ENCODE peak calls at places on chromosome 14, in six cellular contexts. R is fibroblast of pulmonary artery, I is A172, W is left lung, D is RPMI7951, K is M059J. Z is an unnamed sample.

GRCh38 chr14:71752111-71752738 is 180.0 kb upstream of the RGS6 start:
- DNase-seq in D (no peak), R (no peak), I (no peak), W (no peak), K (no peak), Z (no peak)

GRCh38 chr14:78455896-78456435 is 285.8 kb downstream of the NRXN3 start:
- DNase-seq in R (no peak), I (no peak), W (no peak), D (no peak), K (no peak), Z (no peak)

GRCh38 chr14:79701371-79701770 is 509.9 kb downstream of the DIO2 start:
- DNase-seq in W (no peak), R (no peak), K (no peak), D (no peak), I (no peak), Z (no peak)

GRCh38 chr14:103140316-103141109 is 17.3 kb downstream of the TNFAIP2 start:
- DNase-seq in W (no peak), R (no peak), I (no peak), D (peak; percentile 21), K (peak; percentile 32), Z (no peak)

GRCh38 chr14:41830679-41831078 is 224.0 kb downstream of the LRFN5 start:
- DNase-seq in K (peak; percentile 20), W (no peak), I (no peak), R (peak; percentile 69), D (no peak), Z (no peak)

GRCh38 chr14:29705801-29706200 is 221.8 kb downstream of the PRKD1 start:
- DNase-seq in D (no peak), I (no peak), R (no peak), W (no peak), K (no peak), Z (no peak)

GRCh38 chr14:82067221-82067620 is 533.6 kb upstream of the SEL1L start:
- DNase-seq in W (no peak), D (no peak), K (no peak), I (no peak), R (no peak), Z (no peak)

GRCh38 chr14:63493246-63493645 is 49.9 kb downstream of the PPP2R5E start:
- DNase-seq in R (peak; percentile 28), D (peak; percentile 14), I (no peak), W (no peak), K (peak; percentile 32), Z (no peak)

GRCh38 chr14:60713513-60713912 is 10.6 kb downstream of the SIX4 start:
- DNase-seq in D (no peak), R (no peak), W (no peak), K (no peak), I (no peak), Z (no peak)

GRCh38 chr14:53153702-53154112 is 584 bp upstream of the DDHD1 start:
- DNase-seq in D (no peak), I (no peak), W (no peak), K (peak; percentile 1), R (no peak), Z (no peak)

GRCh38 chr14:85619866-85620265 is 89.9 kb downstream of the FLRT2 start:
- DNase-seq in R (no peak), I (no peak), W (no peak), K (no peak), D (no peak), Z (no peak)

GRCh38 chr14:101862177-101862576 is 100.7 kb downstream of the PPP2R5C start:
- DNase-seq in I (peak; percentile 38), W (no peak), D (peak; percentile 26), K (peak; percentile 70), R (peak; percentile 36), Z (no peak)

GRCh38 chr14:32472512-32473472 is 143.7 kb downstream of the AKAP6 start:
- DNase-seq in W (no peak), I (peak; percentile 52), D (peak; percentile 42), K (peak; percentile 59), R (peak; percentile 69), Z (no peak)

GRCh38 chr14:94907626-94908261 is 137.8 kb upstream of the GSC start:
- DNase-seq in R (peak; percentile 2), W (no peak), K (peak; percentile 20), D (peak; percentile 25), I (no peak), Z (no peak)

GRCh38 chr14:76908834-76909233 is 82.6 kb downstream of the LRRC74A start:
- DNase-seq in R (no peak), W (no peak), D (no peak), K (no peak), I (no peak), Z (peak; percentile 90)

GRCh38 chr14:49593016-49593415 is 5.7 kb upstream of the LRR1 start:
- DNase-seq in D (peak; percentile 18), K (no peak), R (peak; percentile 50), W (no peak), I (no peak), Z (no peak)

GRCh38 chr14:84937449-84937848 is 592.5 kb upstream of the FLRT2 start:
- DNase-seq in I (no peak), W (no peak), R (no peak), K (no peak), D (no peak), Z (no peak)

GRCh38 chr14:90061849-90062794 is at the start of gene KCNK13:
- DNase-seq in I (no peak), D (no peak), R (no peak), W (peak; percentile 82), K (no peak), Z (no peak)

GRCh38 chr14:38042356-38042755 is 165.3 kb upstream of the SSTR1 start:
- DNase-seq in R (peak; percentile 46), W (no peak), K (peak; percentile 75), D (peak; percentile 65), I (peak; percentile 76), Z (no peak)

GRCh38 chr14:102264355-102264754 is 40.6 kb downstream of the MOK start:
- DNase-seq in D (no peak), W (no peak), I (no peak), K (no peak), R (peak; percentile 68), Z (no peak)

GRCh38 chr14:97411938-97412612 is 614.9 kb downstream of the VRK1 start:
- DNase-seq in D (no peak), R (no peak), I (no peak), K (no peak), W (no peak), Z (no peak)

GRCh38 chr14:57699947-57700346 is 165.9 kb downstream of the SLC35F4 start:
- DNase-seq in W (no peak), R (no peak), D (no peak), K (no peak), I (no peak), Z (no peak)

GRCh38 chr14:50299585-50299984 is 12.4 kb downstream of the L2HGDH start:
- DNase-seq in W (no peak), K (no peak), I (no peak), R (no peak), D (no peak), Z (no peak)

GRCh38 chr14:55382483-55382882 is 29.1 kb downstream of the ATG14 start:
- DNase-seq in K (peak; percentile 73), I (peak; percentile 9), W (no peak), R (no peak), D (peak; percentile 16), Z (no peak)

GRCh38 chr14:91127411-91127810 is 13.5 kb downstream of the DGLUCY start:
- DNase-seq in K (peak; percentile 67), W (peak; percentile 91), D (peak; percentile 85), R (no peak), I (no peak), Z (no peak)

GRCh38 chr14:103418508-103418818 is 33.2 kb downstream of the MARK3 start:
- DNase-seq in K (peak; percentile 55), W (no peak), D (peak; percentile 54), I (peak; percentile 5), R (peak; percentile 85), Z (peak; percentile 90)

GRCh38 chr14:31440280-31440679 is 17.0 kb downstream of the DTD2 start:
- DNase-seq in I (no peak), R (no peak), W (no peak), D (no peak), K (peak; percentile 33), Z (no peak)

GRCh38 chr14:77094672-77095284 is 3.3 kb upstream of the CIPC start:
- DNase-seq in K (peak; percentile 73), I (peak; percentile 47), R (peak; percentile 91), W (no peak), D (peak; percentile 71), Z (peak; percentile 76)

GRCh38 chr14:66076166-66076565 is 410.0 kb upstream of the CCDC196 start:
- DNase-seq in K (no peak), R (no peak), I (no peak), W (no peak), D (no peak), Z (no peak)

Z was measured in AML-193.